ENCODE peak calls at places on chromosomes 7 and 10, in seven cellular contexts. Q, X, H, N, D, A and W are unnamed samples.

GRCh38 chr10:3740157-3740871 is 44.7 kb downstream of the KLF6 start:
- DNase-seq in Q (no peak), X (no peak), H (peak), N (no peak), D (no peak), A (no peak), W (peak)

GRCh38 chr7:92715963-92716362 is 120.4 kb downstream of the CDK6 start:
- DNase-seq in Q (no peak), X (no peak), H (no peak), N (no peak), D (no peak), A (no peak), W (no peak)

GRCh38 chr10:28054211-28054888 is 55.5 kb upstream of the ODAD2 start:
- DNase-seq in Q (no peak), X (no peak), H (peak), N (no peak), D (no peak), A (no peak), W (peak)

GRCh38 chr7:135204271-135204872 is 7.0 kb downstream of the WDR91 start:
- DNase-seq in Q (no peak), X (no peak), H (no peak), N (no peak), D (no peak), A (no peak), W (no peak)

GRCh38 chr7:25384820-25385560 is 156.7 kb upstream of the NPVF start:
- DNase-seq in Q (no peak), X (no peak), H (no peak), N (no peak), D (no peak), A (no peak), W (no peak)

GRCh38 chr7:42097756-42098155 is 139.3 kb downstream of the GLI3 start:
- DNase-seq in Q (no peak), X (no peak), H (peak), N (no peak), D (no peak), A (no peak), W (no peak)

GRCh38 chr10:133215586-133215985 is 14.4 kb upstream of the UTF1 start:
- DNase-seq in Q (no peak), X (no peak), H (no peak), N (no peak), D (no peak), A (no peak), W (no peak)

GRCh38 chr7:151808296-151809155 is 68.4 kb downstream of the PRKAG2 start:
- DNase-seq in Q (no peak), X (peak), H (peak), N (no peak), D (peak), A (no peak), W (peak)

GRCh38 chr7:17434191-17434590 is 135.7 kb downstream of the AHR start:
- DNase-seq in Q (no peak), X (no peak), H (no peak), N (no peak), D (no peak), A (no peak), W (no peak)

GRCh38 chr7:149474309-149475120 is 13.7 kb upstream of the ZNF777 start:
- DNase-seq in Q (no peak), X (no peak), H (no peak), N (no peak), D (no peak), A (no peak), W (no peak)

GRCh38 chr7:37311282-37311868 is 137.3 kb downstream of the ELMO1 start:
- DNase-seq in Q (no peak), X (no peak), H (no peak), N (peak), D (no peak), A (no peak), W (no peak)